ENCODE peak calls at places on chromosomes 3 and 15, in four cellular contexts. One of them, this sample, is unnamed.

GRCh38 chr15:100880897-100881242 is 1.2 kb downstream of the ALDH1A3 start:
- DNase-seq in HEK293T: no peak
- DNase-seq in HCT116: no peak
- DNase-seq in nephron progenitor cell: no peak
- DNase-seq in this sample: no peak

GRCh38 chr3:50112462-50112861 is 23.7 kb downstream of the RBM5 start:
- DNase-seq in HEK293T: no peak
- DNase-seq in HCT116: no peak
- DNase-seq in nephron progenitor cell: no peak
- DNase-seq in this sample: no peak

GRCh38 chr15:66080791-66081475 is 172.6 kb downstream of the MEGF11 start:
- DNase-seq in HEK293T: no peak
- DNase-seq in HCT116: no peak
- DNase-seq in nephron progenitor cell: peak; percentile 53
- DNase-seq in this sample: no peak

GRCh38 chr15:48866141-48866563 is 11.8 kb upstream of the EID1 start:
- DNase-seq in HEK293T: no peak
- DNase-seq in HCT116: no peak
- DNase-seq in nephron progenitor cell: no peak
- DNase-seq in this sample: no peak

GRCh38 chr3:126571078-126571477 is 12.3 kb upstream of the C3orf22 start:
- DNase-seq in HEK293T: no peak
- DNase-seq in HCT116: no peak
- DNase-seq in nephron progenitor cell: no peak
- DNase-seq in this sample: no peak

GRCh38 chr3:65971281-65972252 is 67.2 kb downstream of the MAGI1 start:
- DNase-seq in HEK293T: no peak
- DNase-seq in HCT116: no peak
- DNase-seq in nephron progenitor cell: no peak
- DNase-seq in this sample: peak; percentile 48

GRCh38 chr3:22122567-22122966 is 371.6 kb upstream of the ZNF385D start:
- DNase-seq in HEK293T: no peak
- DNase-seq in HCT116: no peak
- DNase-seq in nephron progenitor cell: no peak
- DNase-seq in this sample: no peak

GRCh38 chr3:14845826-14846225 is 27.1 kb downstream of the FGD5 start:
- DNase-seq in HEK293T: no peak
- DNase-seq in HCT116: no peak
- DNase-seq in nephron progenitor cell: no peak
- DNase-seq in this sample: no peak

GRCh38 chr15:90060797-90061196 is 41.5 kb downstream of the IDH2 start:
- DNase-seq in HEK293T: no peak
- DNase-seq in HCT116: no peak
- DNase-seq in nephron progenitor cell: no peak
- DNase-seq in this sample: no peak

GRCh38 chr3:127753338-127753737 is 69.0 kb downstream of the MGLL start:
- DNase-seq in HEK293T: no peak
- DNase-seq in HCT116: no peak
- DNase-seq in nephron progenitor cell: no peak
- DNase-seq in this sample: no peak

GRCh38 chr3:47803478-47804025 is 614 bp downstream of the DHX30 start:
- DNase-seq in HEK293T: no peak
- DNase-seq in HCT116: no peak
- DNase-seq in nephron progenitor cell: no peak
- DNase-seq in this sample: no peak

GRCh38 chr3:170320471-170321121 is 36.9 kb upstream of the SKIL start:
- DNase-seq in HEK293T: no peak
- DNase-seq in HCT116: no peak
- DNase-seq in nephron progenitor cell: no peak
- DNase-seq in this sample: no peak

GRCh38 chr3:33392703-33393125 is 47.5 kb downstream of the UBP1 start:
- DNase-seq in HEK293T: no peak
- DNase-seq in HCT116: peak; percentile 53
- DNase-seq in nephron progenitor cell: no peak
- DNase-seq in this sample: peak; percentile 47

This sample was measured in SW 1271.